ENCODE peak calls at places on chromosome 21, in four cellular contexts. F is NCI-H446, R is astrocyte, N is nephron progenitor cell. P is an unnamed sample.

GRCh38 chr21:41170442-41170841 is 2.5 kb downstream of the BACE2 start:
- DNase-seq in F (no peak), R (no peak), N (peak), P (no peak)

GRCh38 chr21:42617476-42617875 is 35.9 kb upstream of the PDE9A start:
- DNase-seq in F (no peak), R (no peak), N (no peak), P (no peak)

GRCh38 chr21:30430170-30430655 is at the start of gene KRTAP13-4:
- DNase-seq in F (no peak), R (no peak), N (no peak), P (no peak)

GRCh38 chr21:45855248-45855801 is 126.2 kb upstream of the COL6A1 start:
- DNase-seq in F (no peak), R (no peak), N (no peak), P (no peak)

GRCh38 chr21:45719177-45719802 is 75.8 kb downstream of the PCBP3 start:
- DNase-seq in F (no peak), R (no peak), N (no peak), P (no peak)

GRCh38 chr21:27192286-27192685 is 225.4 kb upstream of the ADAMTS5 start:
- DNase-seq in F (no peak), R (no peak), N (no peak), P (no peak)

GRCh38 chr21:44485254-44485793 is 30.0 kb downstream of the LRRC3 start:
- DNase-seq in F (no peak), R (no peak), N (peak), P (no peak)

GRCh38 chr21:42362700-42363099 is 3.6 kb downstream of the TFF1 start:
- DNase-seq in F (no peak), R (no peak), N (no peak), P (no peak)

GRCh38 chr21:33302055-33302454 is 22.7 kb upstream of the IFNAR1 start:
- DNase-seq in F (no peak), R (no peak), N (no peak), P (no peak)

GRCh38 chr21:41725421-41726021 is 41.3 kb downstream of the RIPK4 start:
- DNase-seq in F (no peak), R (no peak), N (peak), P (no peak)

GRCh38 chr21:45598109-45598508 is 45.4 kb upstream of the PCBP3 start:
- DNase-seq in F (no peak), R (no peak), N (no peak), P (no peak)

GRCh38 chr21:18147678-18148077 is 97.0 kb upstream of the CHODL start:
- DNase-seq in F (no peak), R (no peak), N (peak), P (peak)

GRCh38 chr21:42566524-42567180 is 53.0 kb downstream of the SLC37A1 start:
- DNase-seq in F (no peak), R (no peak), N (no peak), P (no peak)

GRCh38 chr21:37800496-37801061 is 115.7 kb downstream of the KCNJ6 start:
- DNase-seq in F (peak), R (no peak), N (no peak), P (no peak)

GRCh38 chr21:29443398-29444010 is 144.8 kb downstream of the BACH1 start:
- DNase-seq in F (no peak), R (peak), N (no peak), P (no peak)

GRCh38 chr21:17512245-17513213 is at the start of gene CXADR:
- DNase-seq in F (peak), R (peak), N (peak), P (peak)

GRCh38 chr21:44771896-44772525 is 29.6 kb downstream of the UBE2G2 start:
- DNase-seq in F (no peak), R (no peak), N (no peak), P (no peak)

GRCh38 chr21:45098867-45099266 is 24.5 kb downstream of the ADARB1 start:
- DNase-seq in F (peak), R (no peak), N (no peak), P (no peak)

GRCh38 chr21:46498335-46499050 is 39.8 kb downstream of the DIP2A start:
- DNase-seq in F (no peak), R (peak), N (no peak), P (no peak)

GRCh38 chr21:28538987-28539622 is 453.6 kb downstream of the LTN1 start:
- DNase-seq in F (no peak), R (peak), N (no peak), P (no peak)